ENCODE peak calls at places on chromosomes 13 and 19, in nine cellular contexts. One of them, this sample, is unnamed.

GRCh38 chr19:11142528-11143171 is 12.9 kb downstream of the SPC24 start:
- DNase-seq in SW 1271: peak; percentile 87
- DNase-seq in DND-41: no peak
- DNase-seq in pulmonary artery endothelial cell: peak; percentile 83
- DNase-seq in stimulated activated CD8-positive, alpha-beta memory T cell treated with anti-CD3 and anti-CD28 coated beads, Interleukin-7, amount 100 ng/mL, for 24 hours: no peak
- DNase-seq in lung: peak; percentile 93
- DNase-seq in HL-60: no peak
- DNase-seq in GM12891: no peak
- DNase-seq in stimulated activated CD4-positive, alpha-beta T cell treated with anti-CD3 and anti-CD28 coated beads, TNF-alpha, amount 100 ng/mL, for 4 hours: no peak
- DNase-seq in this sample: no peak

GRCh38 chr19:3137139-3137538 is 1.3 kb downstream of the GNA15 start:
- DNase-seq in SW 1271: no peak
- DNase-seq in DND-41: peak; percentile 44
- DNase-seq in pulmonary artery endothelial cell: no peak
- DNase-seq in stimulated activated CD8-positive, alpha-beta memory T cell treated with anti-CD3 and anti-CD28 coated beads, Interleukin-7, amount 100 ng/mL, for 24 hours: no peak
- DNase-seq in lung: no peak
- DNase-seq in HL-60: no peak
- DNase-seq in GM12891: no peak
- DNase-seq in stimulated activated CD4-positive, alpha-beta T cell treated with anti-CD3 and anti-CD28 coated beads, TNF-alpha, amount 100 ng/mL, for 4 hours: no peak
- DNase-seq in this sample: no peak

GRCh38 chr13:25905411-25906010 is 146.3 kb downstream of the SHISA2 start:
- DNase-seq in SW 1271: peak; percentile 9
- DNase-seq in DND-41: no peak
- DNase-seq in pulmonary artery endothelial cell: no peak
- DNase-seq in stimulated activated CD8-positive, alpha-beta memory T cell treated with anti-CD3 and anti-CD28 coated beads, Interleukin-7, amount 100 ng/mL, for 24 hours: no peak
- DNase-seq in lung: no peak
- DNase-seq in HL-60: no peak
- DNase-seq in GM12891: no peak
- DNase-seq in stimulated activated CD4-positive, alpha-beta T cell treated with anti-CD3 and anti-CD28 coated beads, TNF-alpha, amount 100 ng/mL, for 4 hours: no peak
- DNase-seq in this sample: no peak

GRCh38 chr19:18353378-18354005 is 13.1 kb downstream of the PGPEP1 start:
- DNase-seq in SW 1271: no peak
- DNase-seq in DND-41: no peak
- DNase-seq in pulmonary artery endothelial cell: no peak
- DNase-seq in stimulated activated CD8-positive, alpha-beta memory T cell treated with anti-CD3 and anti-CD28 coated beads, Interleukin-7, amount 100 ng/mL, for 24 hours: no peak
- DNase-seq in lung: no peak
- DNase-seq in HL-60: no peak
- DNase-seq in GM12891: no peak
- DNase-seq in stimulated activated CD4-positive, alpha-beta T cell treated with anti-CD3 and anti-CD28 coated beads, TNF-alpha, amount 100 ng/mL, for 4 hours: no peak
- DNase-seq in this sample: no peak

GRCh38 chr13:108214511-108215383 is 589 bp downstream of the LIG4 start:
- DNase-seq in SW 1271: no peak
- DNase-seq in DND-41: peak; percentile 20
- DNase-seq in pulmonary artery endothelial cell: no peak
- DNase-seq in stimulated activated CD8-positive, alpha-beta memory T cell treated with anti-CD3 and anti-CD28 coated beads, Interleukin-7, amount 100 ng/mL, for 24 hours: no peak
- DNase-seq in lung: no peak
- DNase-seq in HL-60: no peak
- DNase-seq in GM12891: peak; percentile 20
- DNase-seq in stimulated activated CD4-positive, alpha-beta T cell treated with anti-CD3 and anti-CD28 coated beads, TNF-alpha, amount 100 ng/mL, for 4 hours: no peak
- DNase-seq in this sample: no peak

GRCh38 chr19:35868172-35868822 is at the start of gene APLP1:
- DNase-seq in SW 1271: peak; percentile 53
- DNase-seq in DND-41: peak; percentile 70
- DNase-seq in pulmonary artery endothelial cell: no peak
- DNase-seq in stimulated activated CD8-positive, alpha-beta memory T cell treated with anti-CD3 and anti-CD28 coated beads, Interleukin-7, amount 100 ng/mL, for 24 hours: peak; percentile 37
- DNase-seq in lung: peak; percentile 49
- DNase-seq in HL-60: no peak
- DNase-seq in GM12891: no peak
- DNase-seq in stimulated activated CD4-positive, alpha-beta T cell treated with anti-CD3 and anti-CD28 coated beads, TNF-alpha, amount 100 ng/mL, for 4 hours: peak; percentile 64
- DNase-seq in this sample: no peak

GRCh38 chr13:42544246-42544915 is 29.6 kb upstream of the TNFSF11 start:
- DNase-seq in SW 1271: no peak
- DNase-seq in DND-41: no peak
- DNase-seq in pulmonary artery endothelial cell: no peak
- DNase-seq in stimulated activated CD8-positive, alpha-beta memory T cell treated with anti-CD3 and anti-CD28 coated beads, Interleukin-7, amount 100 ng/mL, for 24 hours: no peak
- DNase-seq in lung: no peak
- DNase-seq in HL-60: peak; percentile 51
- DNase-seq in GM12891: no peak
- DNase-seq in stimulated activated CD4-positive, alpha-beta T cell treated with anti-CD3 and anti-CD28 coated beads, TNF-alpha, amount 100 ng/mL, for 4 hours: no peak
- DNase-seq in this sample: no peak

GRCh38 chr19:51735759-51736449 is 12.1 kb upstream of the HAS1 start:
- DNase-seq in SW 1271: no peak
- DNase-seq in DND-41: no peak
- DNase-seq in pulmonary artery endothelial cell: no peak
- DNase-seq in stimulated activated CD8-positive, alpha-beta memory T cell treated with anti-CD3 and anti-CD28 coated beads, Interleukin-7, amount 100 ng/mL, for 24 hours: no peak
- DNase-seq in lung: peak; percentile 63
- DNase-seq in HL-60: no peak
- DNase-seq in GM12891: no peak
- DNase-seq in stimulated activated CD4-positive, alpha-beta T cell treated with anti-CD3 and anti-CD28 coated beads, TNF-alpha, amount 100 ng/mL, for 4 hours: no peak
- DNase-seq in this sample: no peak

GRCh38 chr19:5804516-5805464 is at the start of gene NRTN:
- DNase-seq in SW 1271: peak; percentile 13
- DNase-seq in DND-41: peak; percentile 56
- DNase-seq in pulmonary artery endothelial cell: no peak
- DNase-seq in stimulated activated CD8-positive, alpha-beta memory T cell treated with anti-CD3 and anti-CD28 coated beads, Interleukin-7, amount 100 ng/mL, for 24 hours: no peak
- DNase-seq in lung: no peak
- DNase-seq in HL-60: no peak
- DNase-seq in GM12891: peak; percentile 68
- DNase-seq in stimulated activated CD4-positive, alpha-beta T cell treated with anti-CD3 and anti-CD28 coated beads, TNF-alpha, amount 100 ng/mL, for 4 hours: peak; percentile 43
- DNase-seq in this sample: peak; percentile 70

GRCh38 chr13:40409278-40409677 is 257.2 kb downstream of the FOXO1 start:
- DNase-seq in SW 1271: no peak
- DNase-seq in DND-41: no peak
- DNase-seq in pulmonary artery endothelial cell: no peak
- DNase-seq in stimulated activated CD8-positive, alpha-beta memory T cell treated with anti-CD3 and anti-CD28 coated beads, Interleukin-7, amount 100 ng/mL, for 24 hours: no peak
- DNase-seq in lung: no peak
- DNase-seq in HL-60: no peak
- DNase-seq in GM12891: no peak
- DNase-seq in stimulated activated CD4-positive, alpha-beta T cell treated with anti-CD3 and anti-CD28 coated beads, TNF-alpha, amount 100 ng/mL, for 4 hours: no peak
- DNase-seq in this sample: no peak

GRCh38 chr13:111365149-111366005 is 44.9 kb downstream of the TEX29 start:
- DNase-seq in SW 1271: no peak
- DNase-seq in DND-41: no peak
- DNase-seq in pulmonary artery endothelial cell: no peak
- DNase-seq in stimulated activated CD8-positive, alpha-beta memory T cell treated with anti-CD3 and anti-CD28 coated beads, Interleukin-7, amount 100 ng/mL, for 24 hours: no peak
- DNase-seq in lung: peak; percentile 6
- DNase-seq in HL-60: no peak
- DNase-seq in GM12891: no peak
- DNase-seq in stimulated activated CD4-positive, alpha-beta T cell treated with anti-CD3 and anti-CD28 coated beads, TNF-alpha, amount 100 ng/mL, for 4 hours: no peak
- DNase-seq in this sample: no peak

GRCh38 chr19:47093841-47094240 is 19.7 kb downstream of the ZC3H4 start:
- DNase-seq in SW 1271: no peak
- DNase-seq in DND-41: no peak
- DNase-seq in pulmonary artery endothelial cell: no peak
- DNase-seq in stimulated activated CD8-positive, alpha-beta memory T cell treated with anti-CD3 and anti-CD28 coated beads, Interleukin-7, amount 100 ng/mL, for 24 hours: no peak
- DNase-seq in lung: no peak
- DNase-seq in HL-60: no peak
- DNase-seq in GM12891: no peak
- DNase-seq in stimulated activated CD4-positive, alpha-beta T cell treated with anti-CD3 and anti-CD28 coated beads, TNF-alpha, amount 100 ng/mL, for 4 hours: no peak
- DNase-seq in this sample: no peak

GRCh38 chr13:109400192-109400591 is 386.2 kb downstream of the IRS2 start:
- DNase-seq in SW 1271: no peak
- DNase-seq in DND-41: no peak
- DNase-seq in pulmonary artery endothelial cell: no peak
- DNase-seq in stimulated activated CD8-positive, alpha-beta memory T cell treated with anti-CD3 and anti-CD28 coated beads, Interleukin-7, amount 100 ng/mL, for 24 hours: no peak
- DNase-seq in lung: no peak
- DNase-seq in HL-60: peak; percentile 49
- DNase-seq in GM12891: no peak
- DNase-seq in stimulated activated CD4-positive, alpha-beta T cell treated with anti-CD3 and anti-CD28 coated beads, TNF-alpha, amount 100 ng/mL, for 4 hours: no peak
- DNase-seq in this sample: no peak

GRCh38 chr19:39299832-39300231 is 3.6 kb downstream of the IFNL1 start:
- DNase-seq in SW 1271: no peak
- DNase-seq in DND-41: no peak
- DNase-seq in pulmonary artery endothelial cell: no peak
- DNase-seq in stimulated activated CD8-positive, alpha-beta memory T cell treated with anti-CD3 and anti-CD28 coated beads, Interleukin-7, amount 100 ng/mL, for 24 hours: no peak
- DNase-seq in lung: no peak
- DNase-seq in HL-60: no peak
- DNase-seq in GM12891: no peak
- DNase-seq in stimulated activated CD4-positive, alpha-beta T cell treated with anti-CD3 and anti-CD28 coated beads, TNF-alpha, amount 100 ng/mL, for 4 hours: no peak
- DNase-seq in this sample: no peak

GRCh38 chr13:95182570-95183285 is 118.5 kb downstream of the ABCC4 start:
- DNase-seq in SW 1271: no peak
- DNase-seq in DND-41: no peak
- DNase-seq in pulmonary artery endothelial cell: no peak
- DNase-seq in stimulated activated CD8-positive, alpha-beta memory T cell treated with anti-CD3 and anti-CD28 coated beads, Interleukin-7, amount 100 ng/mL, for 24 hours: no peak
- DNase-seq in lung: no peak
- DNase-seq in HL-60: no peak
- DNase-seq in GM12891: no peak
- DNase-seq in stimulated activated CD4-positive, alpha-beta T cell treated with anti-CD3 and anti-CD28 coated beads, TNF-alpha, amount 100 ng/mL, for 4 hours: no peak
- DNase-seq in this sample: peak; percentile 21

GRCh38 chr19:2255112-2255845 is 938 bp downstream of the JSRP1 start:
- DNase-seq in SW 1271: no peak
- DNase-seq in DND-41: no peak
- DNase-seq in pulmonary artery endothelial cell: no peak
- DNase-seq in stimulated activated CD8-positive, alpha-beta memory T cell treated with anti-CD3 and anti-CD28 coated beads, Interleukin-7, amount 100 ng/mL, for 24 hours: no peak
- DNase-seq in lung: no peak
- DNase-seq in HL-60: no peak
- DNase-seq in GM12891: no peak
- DNase-seq in stimulated activated CD4-positive, alpha-beta T cell treated with anti-CD3 and anti-CD28 coated beads, TNF-alpha, amount 100 ng/mL, for 4 hours: no peak
- DNase-seq in this sample: no peak

GRCh38 chr13:35916186-35916585 is 215.0 kb downstream of the DCLK1 start:
- DNase-seq in SW 1271: no peak
- DNase-seq in DND-41: no peak
- DNase-seq in pulmonary artery endothelial cell: no peak
- DNase-seq in stimulated activated CD8-positive, alpha-beta memory T cell treated with anti-CD3 and anti-CD28 coated beads, Interleukin-7, amount 100 ng/mL, for 24 hours: no peak
- DNase-seq in lung: no peak
- DNase-seq in HL-60: no peak
- DNase-seq in GM12891: no peak
- DNase-seq in stimulated activated CD4-positive, alpha-beta T cell treated with anti-CD3 and anti-CD28 coated beads, TNF-alpha, amount 100 ng/mL, for 4 hours: no peak
- DNase-seq in this sample: no peak

GRCh38 chr19:45677351-45678230 is 9.6 kb downstream of the GIPR start:
- DNase-seq in SW 1271: no peak
- DNase-seq in DND-41: no peak
- DNase-seq in pulmonary artery endothelial cell: peak; percentile 36
- DNase-seq in stimulated activated CD8-positive, alpha-beta memory T cell treated with anti-CD3 and anti-CD28 coated beads, Interleukin-7, amount 100 ng/mL, for 24 hours: peak; percentile 68
- DNase-seq in lung: peak; percentile 94
- DNase-seq in HL-60: no peak
- DNase-seq in GM12891: peak; percentile 76
- DNase-seq in stimulated activated CD4-positive, alpha-beta T cell treated with anti-CD3 and anti-CD28 coated beads, TNF-alpha, amount 100 ng/mL, for 4 hours: peak; percentile 80
- DNase-seq in this sample: peak; percentile 86

GRCh38 chr13:113455384-113455783 is 2.1 kb upstream of the ADPRHL1 start:
- DNase-seq in SW 1271: no peak
- DNase-seq in DND-41: no peak
- DNase-seq in pulmonary artery endothelial cell: no peak
- DNase-seq in stimulated activated CD8-positive, alpha-beta memory T cell treated with anti-CD3 and anti-CD28 coated beads, Interleukin-7, amount 100 ng/mL, for 24 hours: no peak
- DNase-seq in lung: no peak
- DNase-seq in HL-60: no peak
- DNase-seq in GM12891: no peak
- DNase-seq in stimulated activated CD4-positive, alpha-beta T cell treated with anti-CD3 and anti-CD28 coated beads, TNF-alpha, amount 100 ng/mL, for 4 hours: no peak
- DNase-seq in this sample: no peak

GRCh38 chr19:18637644-18638630 is 1.1 kb downstream of the KLHL26 start:
- DNase-seq in SW 1271: no peak
- DNase-seq in DND-41: peak; percentile 21
- DNase-seq in pulmonary artery endothelial cell: no peak
- DNase-seq in stimulated activated CD8-positive, alpha-beta memory T cell treated with anti-CD3 and anti-CD28 coated beads, Interleukin-7, amount 100 ng/mL, for 24 hours: no peak
- DNase-seq in lung: peak; percentile 54
- DNase-seq in HL-60: no peak
- DNase-seq in GM12891: no peak
- DNase-seq in stimulated activated CD4-positive, alpha-beta T cell treated with anti-CD3 and anti-CD28 coated beads, TNF-alpha, amount 100 ng/mL, for 4 hours: no peak
- DNase-seq in this sample: no peak

GRCh38 chr13:66689628-66690027 is 540.5 kb downstream of the PCDH9 start:
- DNase-seq in SW 1271: no peak
- DNase-seq in DND-41: no peak
- DNase-seq in pulmonary artery endothelial cell: no peak
- DNase-seq in stimulated activated CD8-positive, alpha-beta memory T cell treated with anti-CD3 and anti-CD28 coated beads, Interleukin-7, amount 100 ng/mL, for 24 hours: no peak
- DNase-seq in lung: no peak
- DNase-seq in HL-60: no peak
- DNase-seq in GM12891: no peak
- DNase-seq in stimulated activated CD4-positive, alpha-beta T cell treated with anti-CD3 and anti-CD28 coated beads, TNF-alpha, amount 100 ng/mL, for 4 hours: no peak
- DNase-seq in this sample: no peak

GRCh38 chr19:13234518-13234917 is 84.3 kb downstream of the IER2 start:
- DNase-seq in SW 1271: peak; percentile 31
- DNase-seq in DND-41: peak; percentile 57
- DNase-seq in pulmonary artery endothelial cell: no peak
- DNase-seq in stimulated activated CD8-positive, alpha-beta memory T cell treated with anti-CD3 and anti-CD28 coated beads, Interleukin-7, amount 100 ng/mL, for 24 hours: peak; percentile 16
- DNase-seq in lung: peak; percentile 35
- DNase-seq in HL-60: no peak
- DNase-seq in GM12891: peak; percentile 75
- DNase-seq in stimulated activated CD4-positive, alpha-beta T cell treated with anti-CD3 and anti-CD28 coated beads, TNF-alpha, amount 100 ng/mL, for 4 hours: peak; percentile 35
- DNase-seq in this sample: peak; percentile 75

GRCh38 chr19:10580979-10581631 is 6.0 kb downstream of the AP1M2 start:
- DNase-seq in SW 1271: peak; percentile 89
- DNase-seq in DND-41: peak; percentile 90
- DNase-seq in pulmonary artery endothelial cell: peak; percentile 77
- DNase-seq in stimulated activated CD8-positive, alpha-beta memory T cell treated with anti-CD3 and anti-CD28 coated beads, Interleukin-7, amount 100 ng/mL, for 24 hours: peak; percentile 88
- DNase-seq in lung: peak; percentile 86
- DNase-seq in HL-60: no peak
- DNase-seq in GM12891: peak; percentile 77
- DNase-seq in stimulated activated CD4-positive, alpha-beta T cell treated with anti-CD3 and anti-CD28 coated beads, TNF-alpha, amount 100 ng/mL, for 4 hours: peak; percentile 78
- DNase-seq in this sample: peak; percentile 71

GRCh38 chr13:33487575-33488243 is 202.2 kb upstream of the STARD13 start:
- DNase-seq in SW 1271: no peak
- DNase-seq in DND-41: no peak
- DNase-seq in pulmonary artery endothelial cell: no peak
- DNase-seq in stimulated activated CD8-positive, alpha-beta memory T cell treated with anti-CD3 and anti-CD28 coated beads, Interleukin-7, amount 100 ng/mL, for 24 hours: no peak
- DNase-seq in lung: no peak
- DNase-seq in HL-60: no peak
- DNase-seq in GM12891: peak; percentile 8
- DNase-seq in stimulated activated CD4-positive, alpha-beta T cell treated with anti-CD3 and anti-CD28 coated beads, TNF-alpha, amount 100 ng/mL, for 4 hours: no peak
- DNase-seq in this sample: no peak

GRCh38 chr13:26656919-26657318 is 99.4 kb downstream of the WASF3 start:
- DNase-seq in SW 1271: peak; percentile 28
- DNase-seq in DND-41: no peak
- DNase-seq in pulmonary artery endothelial cell: no peak
- DNase-seq in stimulated activated CD8-positive, alpha-beta memory T cell treated with anti-CD3 and anti-CD28 coated beads, Interleukin-7, amount 100 ng/mL, for 24 hours: no peak
- DNase-seq in lung: no peak
- DNase-seq in HL-60: no peak
- DNase-seq in GM12891: no peak
- DNase-seq in stimulated activated CD4-positive, alpha-beta T cell treated with anti-CD3 and anti-CD28 coated beads, TNF-alpha, amount 100 ng/mL, for 4 hours: no peak
- DNase-seq in this sample: no peak